ENCODE peak calls at places on chromosomes 1 and 21, in seven cellular contexts. X is A673; N is CD8-positive, alpha-beta T cell; R is stomach; Z is epithelial cell of esophagus; I is progenitor cell of endocrine pancreas; V is RWPE1. C is an unnamed sample.

GRCh38 chr1:198335663-198336062 is 178.9 kb downstream of the NEK7 start:
- DNase-seq in I (no peak), V (no peak), N (no peak), X (no peak), R (no peak), Z (no peak), C (no peak)

GRCh38 chr1:30525980-30526651 is 197.3 kb downstream of the MATN1 start:
- DNase-seq in R (peak), X (peak), Z (peak), I (no peak), V (peak), N (no peak), C (peak)

GRCh38 chr1:232472485-232473041 is 157.4 kb downstream of the SIPA1L2 start:
- DNase-seq in X (peak), N (no peak), R (no peak), V (no peak), Z (no peak), I (no peak), C (no peak)

GRCh38 chr21:22795644-22796043 is 1797.4 kb downstream of the NCAM2 start:
- DNase-seq in R (no peak), I (no peak), V (no peak), Z (no peak), X (no peak), N (no peak), C (no peak)

GRCh38 chr1:163414778-163415177 is 93.0 kb downstream of the NUF2 start:
- DNase-seq in I (no peak), V (no peak), N (no peak), X (no peak), Z (no peak), R (no peak), C (no peak)

GRCh38 chr1:34538481-34538880 is 216.4 kb upstream of the GJB5 start:
- DNase-seq in V (no peak), I (no peak), R (no peak), X (no peak), N (no peak), Z (no peak), C (no peak)

GRCh38 chr1:201708691-201709090 is 120.3 kb upstream of the IPO9 start:
- DNase-seq in X (no peak), R (no peak), N (no peak), Z (no peak), V (no peak), I (no peak), C (no peak)

GRCh38 chr1:153402226-153402625 is 11.4 kb upstream of the S100A8 start:
- DNase-seq in R (no peak), X (no peak), I (no peak), V (no peak), Z (no peak), N (no peak), C (no peak)

GRCh38 chr1:212816567-212817278 is 25.0 kb downstream of the TATDN3 start:
- DNase-seq in Z (no peak), N (no peak), X (no peak), I (no peak), R (no peak), V (no peak), C (no peak)

GRCh38 chr1:64948216-64948615 is 18.1 kb downstream of the JAK1 start:
- DNase-seq in X (no peak), V (no peak), N (no peak), I (no peak), Z (no peak), R (no peak), C (no peak)

GRCh38 chr21:37647781-37648180 is 268.5 kb downstream of the KCNJ6 start:
- DNase-seq in Z (peak), N (no peak), I (no peak), R (no peak), V (peak), X (no peak), C (no peak)

GRCh38 chr1:200351826-200352549 is 57.8 kb downstream of the ZNF281 start:
- DNase-seq in R (no peak), I (no peak), X (no peak), Z (peak), V (no peak), N (peak), C (no peak)

GRCh38 chr21:45257673-45258341 is 29.9 kb downstream of the POFUT2 start:
- DNase-seq in X (peak), R (no peak), I (peak), Z (no peak), V (no peak), N (no peak), C (no peak)

GRCh38 chr1:172818841-172819527 is 160.1 kb downstream of the FASLG start:
- DNase-seq in Z (no peak), X (no peak), N (peak), I (no peak), V (no peak), R (no peak), C (no peak)

GRCh38 chr1:215181518-215181917 is 99.0 kb downstream of the KCNK2 start:
- DNase-seq in I (no peak), X (peak), Z (peak), R (no peak), V (no peak), N (no peak), C (no peak)

GRCh38 chr1:53658489-53659230 is 80.3 kb downstream of the GLIS1 start:
- DNase-seq in V (no peak), X (no peak), I (no peak), Z (peak), N (no peak), R (no peak), C (no peak)

GRCh38 chr1:1573843-1574720 is 581 bp downstream of the SSU72 start:
- DNase-seq in Z (peak), N (peak), V (peak), X (peak), I (no peak), R (no peak), C (peak)

GRCh38 chr21:38145104-38145503 is 111.7 kb upstream of the KCNJ15 start:
- DNase-seq in X (no peak), I (no peak), V (no peak), Z (no peak), N (no peak), R (no peak), C (no peak)

GRCh38 chr1:207870279-207871031 is 40.5 kb downstream of the CD34 start:
- DNase-seq in Z (no peak), X (no peak), R (no peak), V (no peak), N (no peak), I (no peak), C (no peak)

GRCh38 chr1:160206421-160207117 is 1.4 kb downstream of the PEA15 start:
- DNase-seq in I (no peak), X (no peak), R (no peak), Z (peak), N (no peak), V (peak), C (no peak)

GRCh38 chr1:111745670-111746613 is 6.7 kb upstream of the INKA2 start:
- DNase-seq in Z (peak), I (no peak), N (no peak), V (no peak), X (no peak), R (no peak), C (no peak)

GRCh38 chr1:94025383-94026340 is 95.3 kb downstream of the ABCA4 start:
- DNase-seq in I (no peak), N (no peak), R (no peak), Z (peak), V (peak), X (peak), C (peak)

GRCh38 chr1:221002601-221003000 is 123.4 kb downstream of the HLX start:
- DNase-seq in X (no peak), Z (no peak), I (no peak), V (no peak), N (no peak), R (no peak), C (no peak)

DNA sequence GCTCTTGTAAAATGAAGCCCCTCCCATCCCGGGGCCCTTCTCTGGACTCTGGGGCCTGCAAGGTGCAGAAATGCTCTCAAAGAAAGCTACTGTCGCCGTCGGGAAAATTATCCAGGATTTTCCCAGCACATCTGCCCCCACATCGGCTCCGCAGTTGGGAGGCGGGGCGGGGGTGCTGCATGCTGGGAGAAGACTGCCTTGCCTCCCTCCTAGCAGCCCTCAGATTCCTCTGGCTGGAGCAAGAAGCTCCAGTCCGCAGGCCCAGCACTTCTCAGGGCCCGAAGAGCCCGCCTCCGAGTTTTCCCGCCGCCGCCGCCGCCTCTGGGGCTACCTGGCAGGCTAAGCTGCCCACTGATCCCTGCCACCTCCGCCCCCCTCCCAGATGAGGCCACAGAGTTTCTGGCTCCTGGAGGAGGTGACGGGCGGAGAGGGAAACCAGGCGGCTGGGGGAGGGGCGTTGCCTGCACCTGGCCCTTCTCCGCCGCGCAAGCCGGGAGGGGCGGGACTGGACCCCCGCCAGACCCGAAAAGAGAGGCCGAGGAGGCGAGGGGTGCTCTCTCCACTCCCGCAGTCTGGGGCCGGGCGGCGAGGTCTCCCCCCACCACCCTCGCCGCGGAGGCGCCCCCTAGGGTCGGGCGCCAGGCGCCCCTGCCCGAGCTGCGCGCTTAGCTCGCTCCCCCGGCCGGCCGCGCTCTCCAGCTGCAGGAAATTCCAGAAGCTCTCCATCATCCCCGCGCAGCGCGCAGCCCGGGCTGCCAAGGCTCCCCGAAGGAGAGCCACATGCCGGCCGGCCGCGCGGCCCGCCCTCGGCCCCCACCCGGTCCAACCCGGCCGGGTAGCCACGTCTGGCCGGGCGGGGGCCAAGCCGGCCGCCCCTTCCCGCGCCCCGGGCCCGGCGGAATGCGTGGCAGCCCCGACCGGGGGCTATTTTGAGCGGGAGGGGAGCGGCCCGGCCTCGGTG is 28.8 kb downstream of the AHDC1 start:
- DNase-seq in R (peak), I (peak), X (peak), N (no peak), V (peak), Z (peak), C (peak)
- TF ChIP-seq CTCF in R (peak), I (peak), X (peak), N (no peak), V (peak), Z (no peak), C (peak)

GRCh38 chr1:246126580-246126979 is 380.5 kb downstream of the SMYD3 start:
- DNase-seq in V (no peak), N (no peak), R (no peak), X (no peak), Z (no peak), I (no peak), C (no peak)

GRCh38 chr1:246122071-246122470 is 385.0 kb downstream of the SMYD3 start:
- DNase-seq in I (no peak), X (no peak), R (no peak), V (no peak), N (no peak), Z (no peak), C (no peak)

GRCh38 chr1:246117066-246117791 is 389.9 kb downstream of the SMYD3 start:
- DNase-seq in Z (peak), I (no peak), V (peak), N (peak), R (peak), X (peak), C (peak)

GRCh38 chr1:246121533-246121932 is 385.5 kb downstream of the SMYD3 start:
- DNase-seq in Z (peak), R (no peak), X (no peak), N (no peak), I (no peak), V (no peak), C (no peak)
- TF ChIP-seq CTCF in Z (no peak), R (no peak), X (no peak), N (no peak), I (no peak), V (no peak), C (no peak)

GRCh38 chr21:26912466-26912865 is 54.4 kb downstream of the ADAMTS5 start:
- DNase-seq in X (no peak), V (no peak), N (no peak), R (no peak), Z (no peak), I (no peak), C (no peak)

GRCh38 chr21:26909972-26910371 is 56.9 kb downstream of the ADAMTS5 start:
- DNase-seq in R (no peak), X (no peak), N (no peak), V (no peak), Z (peak), I (no peak), C (peak)
- TF ChIP-seq CTCF in R (no peak), X (no peak), N (no peak), V (no peak), Z (no peak), I (peak), C (peak)

DNA sequence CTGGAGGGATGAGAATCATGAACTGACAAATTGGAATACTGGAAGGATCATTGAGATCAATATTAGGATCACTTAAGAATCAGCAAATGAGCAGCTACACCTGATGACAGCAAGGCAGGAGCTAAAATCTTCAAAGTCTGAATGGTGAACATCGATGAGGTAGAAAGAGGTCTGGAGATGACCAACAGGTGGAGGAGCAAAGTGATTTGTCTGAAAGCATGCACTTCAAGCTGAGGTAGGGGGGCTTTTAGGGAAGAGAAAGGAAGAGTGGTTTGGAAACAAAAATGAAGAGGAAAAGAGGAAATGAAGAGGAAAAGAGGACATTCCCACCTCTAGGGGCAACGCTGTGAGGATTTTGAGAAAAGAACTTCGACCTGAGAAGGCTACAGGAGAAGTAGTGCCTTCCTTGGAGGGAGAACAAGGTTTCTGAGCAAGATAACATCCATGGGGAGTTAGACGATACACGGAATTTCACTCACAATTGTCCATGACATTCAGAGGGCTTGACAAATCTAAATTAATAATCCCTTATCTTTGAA is 79.0 kb downstream of the APP start:
- DNase-seq in I (no peak), N (no peak), X (no peak), Z (no peak), R (no peak), V (no peak), C (no peak)
- TF ChIP-seq CTCF in I (peak), N (no peak), X (peak), Z (no peak), R (no peak), V (no peak), C (no peak)

GRCh38 chr1:157487430-157487829 is 64.9 kb downstream of the FCRL5 start:
- DNase-seq in R (no peak), X (no peak), V (no peak), I (no peak), N (no peak), Z (no peak), C (no peak)

GRCh38 chr1:157495285-157495684 is 57.0 kb downstream of the FCRL5 start:
- DNase-seq in V (no peak), X (no peak), I (no peak), Z (no peak), N (no peak), R (no peak), C (no peak)

GRCh38 chr1:157494093-157494492 is 58.2 kb downstream of the FCRL5 start:
- DNase-seq in Z (no peak), V (no peak), N (no peak), I (no peak), R (no peak), X (no peak), C (no peak)

GRCh38 chr1:157488160-157488559 is 64.2 kb downstream of the FCRL5 start:
- DNase-seq in N (no peak), V (no peak), Z (no peak), I (no peak), X (no peak), R (no peak), C (no peak)

DNA sequence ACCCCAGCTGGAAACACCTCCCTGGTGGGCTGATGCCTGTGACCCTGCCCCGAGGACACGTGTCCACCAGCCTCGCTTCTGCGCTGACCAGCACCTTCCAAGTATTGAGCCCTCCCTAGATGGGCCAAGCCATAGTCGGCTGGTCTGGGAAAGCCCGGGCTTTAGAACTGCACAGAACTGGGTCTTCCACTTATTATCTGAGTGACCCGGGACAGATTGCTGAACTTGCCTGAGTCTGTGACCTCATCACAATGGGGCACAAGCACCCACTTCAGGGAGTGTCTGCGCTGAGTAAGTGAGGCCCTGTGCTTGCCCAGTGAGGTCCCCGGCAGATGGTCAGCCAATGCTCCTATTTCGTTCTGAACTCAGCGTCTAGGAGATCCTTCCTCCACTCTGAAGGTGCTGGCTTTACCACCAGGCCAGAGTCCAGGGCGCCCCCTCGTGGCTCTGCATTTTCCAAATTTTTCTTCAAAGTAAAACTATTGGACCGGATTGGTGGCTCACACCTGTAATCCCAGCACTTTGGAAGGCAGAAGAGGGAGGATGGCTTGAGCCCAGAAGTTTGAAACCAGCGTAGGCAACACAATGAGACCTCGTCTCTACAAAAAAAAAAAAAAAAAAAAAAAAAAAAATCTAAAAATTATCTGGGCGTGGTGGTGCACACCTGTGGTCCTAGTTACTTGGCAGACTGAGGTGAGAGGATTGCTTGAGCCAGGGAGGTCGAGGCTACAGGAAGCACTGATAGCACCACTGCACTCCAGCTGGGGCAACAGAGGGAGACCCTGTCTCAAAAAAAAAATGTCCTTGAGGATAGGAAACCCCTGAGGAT is 61.8 kb downstream of the FCRL5 start:
- DNase-seq in V (peak), N (no peak), I (peak), X (peak), Z (peak), R (peak), C (peak)
- TF ChIP-seq CTCF in V (peak), N (peak), I (peak), X (peak), Z (peak), R (peak), C (peak)

DNA sequence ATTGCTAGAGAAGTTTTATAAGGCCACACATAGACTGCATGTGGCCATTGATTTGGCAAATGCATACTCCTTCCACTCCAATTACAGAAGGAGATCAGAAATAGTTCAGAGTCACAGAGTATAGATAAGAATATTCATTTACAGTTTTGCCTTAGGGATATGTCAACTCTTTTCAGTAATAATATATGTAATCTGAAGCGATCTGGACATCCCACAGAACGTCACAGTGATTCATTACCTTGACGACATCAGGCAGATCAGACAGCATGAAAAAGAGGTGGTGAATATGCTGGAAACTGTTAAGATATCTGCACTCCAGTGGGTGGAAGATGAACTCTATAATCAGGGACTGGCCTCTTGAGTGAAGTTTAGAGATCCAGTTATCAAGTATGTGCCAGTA is 240.4 kb downstream of the DPYD start:
- DNase-seq in N (no peak), I (no peak), Z (no peak), V (no peak), R (no peak), X (no peak), C (no peak)
- TF ChIP-seq CTCF in N (no peak), I (no peak), Z (no peak), V (no peak), R (no peak), X (no peak), C (no peak)

C was measured in nephron progenitor cell.